ENCODE peak calls at places on chromosome 3, in four cellular contexts. N is GM12878, D is K562, T is GM12891. L is an unnamed sample.

GRCh38 chr3:175374705-175375104 is 515.6 kb downstream of the NAALADL2 start:
- DNase-seq in N (no peak), D (no peak), T (no peak), L (no peak)

GRCh38 chr3:128323206-128324081 is 143.2 kb downstream of the DNAJB8 start:
- DNase-seq in N (no peak), D (no peak), T (no peak), L (no peak)

GRCh38 chr3:31403197-31403596 is 129.5 kb upstream of the STT3B start:
- DNase-seq in N (no peak), D (no peak), T (no peak), L (no peak)

GRCh38 chr3:125042725-125043406 is 12.9 kb downstream of the HEG1 start:
- DNase-seq in N (no peak), D (no peak), T (no peak), L (no peak)

GRCh38 chr3:130609166-130609574 is 92.2 kb downstream of the COL6A6 start:
- DNase-seq in N (no peak), D (no peak), T (no peak), L (no peak)

GRCh38 chr3:82000350-82000749 is 238.9 kb upstream of the GBE1 start:
- DNase-seq in N (no peak), D (no peak), T (no peak), L (no peak)

GRCh38 chr3:69649120-69649519 is 90.1 kb upstream of the MITF start:
- DNase-seq in N (no peak), D (no peak), T (no peak), L (no peak)

GRCh38 chr3:38314767-38315487 is 31.7 kb upstream of the XYLB start:
- DNase-seq in N (no peak), D (no peak), T (no peak), L (no peak)

GRCh38 chr3:7876741-7877297 is 624.8 kb upstream of the LMCD1 start:
- DNase-seq in N (no peak), D (no peak), T (no peak), L (no peak)

GRCh38 chr3:190728574-190729246 is 133.8 kb downstream of the GMNC start:
- DNase-seq in N (no peak), D (no peak), T (no peak), L (peak; percentile 80)

GRCh38 chr3:122758877-122759670 is 34.6 kb downstream of the HSPBAP1 start:
- DNase-seq in N (no peak), D (no peak), T (no peak), L (peak; percentile 48)

GRCh38 chr3:16400143-16400935 is 113.2 kb downstream of the RFTN1 start:
- DNase-seq in N (no peak), D (no peak), T (no peak), L (no peak)

GRCh38 chr3:17151598-17152373 is 267.0 kb downstream of the PLCL2 start:
- DNase-seq in N (peak; percentile 92), D (peak; percentile 46), T (peak; percentile 64), L (no peak)

GRCh38 chr3:19945405-19946290 is 1.2 kb upstream of the RAB5A start:
- DNase-seq in N (no peak), D (peak; percentile 39), T (no peak), L (no peak)

GRCh38 chr3:197175503-197175902 is 122.9 kb downstream of the DLG1 start:
- DNase-seq in N (no peak), D (no peak), T (no peak), L (no peak)

GRCh38 chr3:197289726-197290125 is 8.7 kb downstream of the DLG1 start:
- DNase-seq in N (no peak), D (no peak), T (no peak), L (no peak)

GRCh38 chr3:25663324-25664065 is 1.2 kb downstream of the TOP2B start:
- DNase-seq in N (no peak), D (peak; percentile 37), T (no peak), L (peak; percentile 27)

GRCh38 chr3:194986208-194987043 is 284.5 kb downstream of the XXYLT1 start:
- DNase-seq in N (no peak), D (no peak), T (no peak), L (peak; percentile 97)

GRCh38 chr3:58492385-58492970 is 582 bp downstream of the KCTD6 start:
- DNase-seq in N (no peak), D (peak; percentile 15), T (no peak), L (peak; percentile 20)

GRCh38 chr3:106006001-106006400 is 137.2 kb upstream of the CBLB start:
- DNase-seq in N (no peak), D (no peak), T (no peak), L (no peak)

DNA sequence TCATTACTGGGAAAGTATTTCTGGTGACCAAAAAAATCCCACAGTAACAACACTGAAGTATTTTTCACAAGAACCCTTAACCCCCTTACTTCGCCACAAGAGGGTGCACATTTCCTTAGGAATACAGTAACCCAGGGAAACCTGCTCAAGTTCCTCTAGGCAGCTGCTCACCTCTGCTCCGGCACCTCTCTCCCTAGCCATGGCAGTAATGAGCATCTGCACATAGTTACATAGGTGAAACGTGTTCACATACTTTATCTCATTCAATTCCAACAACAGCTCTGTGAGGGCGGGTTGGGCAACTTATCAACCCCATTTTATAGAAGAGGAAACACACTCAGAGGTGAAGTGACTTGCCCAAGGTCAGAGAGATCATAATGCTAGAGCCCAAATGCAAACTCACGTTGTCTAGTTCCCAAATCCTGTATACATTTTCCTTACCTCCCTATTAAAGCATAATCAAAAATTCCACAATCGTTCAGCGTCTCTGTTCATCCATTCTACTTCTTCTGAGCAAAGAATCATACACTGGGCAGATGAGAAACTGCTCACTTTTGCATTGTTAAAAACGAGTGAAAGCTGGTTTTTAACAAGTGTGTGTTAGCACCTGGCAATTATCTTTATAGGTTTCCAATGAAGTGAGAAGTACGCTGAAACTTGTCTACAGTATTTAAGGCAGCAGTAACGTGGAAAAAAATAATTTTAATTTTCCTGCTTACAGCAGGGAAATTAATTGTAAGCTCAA is 90.7 kb downstream of the IGF2BP2 start:
- DNase-seq in N (no peak), D (peak; percentile 80), T (no peak), L (peak; percentile 32)
- TF ChIP-seq SPI1 in N (no peak), D (no peak), T (no peak), L (no peak)

GRCh38 chr3:57464011-57464410 is 80.1 kb downstream of the DNAH12 start:
- DNase-seq in N (no peak), D (no peak), T (no peak), L (no peak)
- TF ChIP-seq SPI1 in N (no peak), D (no peak), T (no peak), L (no peak)

DNA sequence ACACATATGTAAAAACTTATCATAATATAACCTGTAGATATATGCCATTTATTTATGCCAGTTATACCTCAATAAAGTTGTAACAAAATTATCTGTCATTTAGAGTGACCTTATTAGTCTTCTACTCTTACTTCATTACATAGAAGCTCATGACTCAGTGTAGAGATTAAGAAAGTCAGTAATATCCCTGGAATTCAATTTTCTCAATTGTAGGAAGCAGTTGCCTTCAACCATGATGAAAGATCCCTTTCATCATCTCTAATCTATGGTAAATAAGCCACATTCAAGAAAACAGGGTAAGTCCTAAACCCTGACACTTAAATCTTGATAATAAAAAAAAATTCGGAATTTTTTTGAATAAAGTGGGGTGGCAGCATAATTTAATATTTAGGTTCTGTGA is 216.5 kb upstream of the PEX5L start:
- DNase-seq in N (no peak), D (no peak), T (no peak), L (no peak)
- TF ChIP-seq SPI1 in N (no peak), D (no peak), T (no peak), L (no peak)

DNA sequence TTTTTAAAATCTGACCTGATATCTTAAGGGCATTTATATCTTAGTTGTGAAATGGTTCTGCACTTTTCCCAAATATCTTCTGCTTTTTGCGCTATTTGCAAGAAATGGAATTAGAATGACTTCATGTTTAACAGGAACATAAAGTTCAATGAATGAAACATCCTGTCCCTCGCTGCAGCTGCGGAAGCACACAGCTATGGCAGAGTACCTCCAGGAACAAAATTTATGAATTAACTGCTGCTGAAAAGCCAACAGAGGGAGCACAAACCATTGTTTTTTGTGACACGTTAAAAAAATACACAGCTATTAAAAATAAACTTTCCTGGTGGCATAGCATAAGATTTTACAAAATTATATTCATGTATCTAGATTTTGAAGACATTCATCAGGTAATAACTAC is 404.4 kb upstream of the MDFIC2 start:
- DNase-seq in N (no peak), D (no peak), T (no peak), L (no peak)
- TF ChIP-seq SPI1 in N (no peak), D (no peak), T (no peak), L (no peak)